ENCODE peak calls at places on chromosomes 6 and 20, in four cellular contexts. D, X, I and Y are unnamed samples.

GRCh38 chr6:136987526-136987925 is 57.2 kb downstream of the IL20RA start:
- DNase-seq in D (no peak), X (no peak), I (no peak), Y (no peak)

GRCh38 chr6:47092249-47092648 is 50.1 kb upstream of the ADGRF1 start:
- DNase-seq in D (no peak), X (no peak), I (no peak), Y (no peak)

GRCh38 chr6:134161036-134161435 is 108.6 kb upstream of the SLC2A12 start:
- DNase-seq in D (no peak), X (peak), I (no peak), Y (no peak)

GRCh38 chr20:57205625-57206219 is 60.7 kb downstream of the BMP7 start:
- DNase-seq in D (no peak), X (no peak), I (no peak), Y (no peak)

GRCh38 chr6:82263916-82264315 is 16.4 kb upstream of the IBTK start:
- DNase-seq in D (no peak), X (no peak), I (no peak), Y (no peak)

GRCh38 chr6:79687759-79688158 is 56.6 kb downstream of the SH3BGRL2 start:
- DNase-seq in D (no peak), X (no peak), I (peak), Y (peak)

GRCh38 chr20:36481380-36482043 is 59.8 kb upstream of the MYL9 start:
- DNase-seq in D (no peak), X (no peak), I (no peak), Y (no peak)

GRCh38 chr20:1935696-1936366 is 40.6 kb downstream of the SIRPA start:
- DNase-seq in D (no peak), X (no peak), I (no peak), Y (peak)

GRCh38 chr6:117906905-117907599 is at the start of gene SLC35F1:
- DNase-seq in D (no peak), X (peak), I (peak), Y (peak)

GRCh38 chr6:11317885-11318771 is 85.7 kb upstream of the NEDD9 start:
- DNase-seq in D (peak), X (peak), I (no peak), Y (no peak)

GRCh38 chr6:6697620-6698019 is 109.1 kb downstream of the LY86 start:
- DNase-seq in D (no peak), X (no peak), I (no peak), Y (no peak)

GRCh38 chr6:2534406-2535139 is 216.1 kb downstream of the MYLK4 start:
- DNase-seq in D (no peak), X (no peak), I (no peak), Y (no peak)

GRCh38 chr6:107820571-107821261 is 3.4 kb downstream of the SCML4 start:
- DNase-seq in D (peak), X (peak), I (peak), Y (peak)

GRCh38 chr20:32516985-32517873 is 67.9 kb downstream of the NOL4L start:
- DNase-seq in D (no peak), X (no peak), I (no peak), Y (no peak)

GRCh38 chr6:112639436-112639835 is 292.3 kb downstream of the RFPL4B start:
- DNase-seq in D (no peak), X (no peak), I (no peak), Y (no peak)

GRCh38 chr20:11015440-11015839 is 341.6 kb upstream of the JAG1 start:
- DNase-seq in D (no peak), X (no peak), I (no peak), Y (no peak)

GRCh38 chr6:3761989-3762270 is 10.4 kb upstream of the PXDC1 start:
- DNase-seq in D (no peak), X (no peak), I (no peak), Y (no peak)

GRCh38 chr6:16979677-16980076 is 122.2 kb upstream of the STMND1 start:
- DNase-seq in D (no peak), X (no peak), I (no peak), Y (no peak)

GRCh38 chr6:91029211-91029610 is 442.3 kb upstream of the MAP3K7 start:
- DNase-seq in D (no peak), X (no peak), I (no peak), Y (peak)

GRCh38 chr6:88532241-88532860 is 366.2 kb upstream of the CNR1 start:
- DNase-seq in D (no peak), X (no peak), I (no peak), Y (no peak)

GRCh38 chr20:3309226-3309625 is 70.2 kb upstream of the SLC4A11 start:
- DNase-seq in D (no peak), X (no peak), I (no peak), Y (no peak)

GRCh38 chr6:98574991-98575390 is 259.4 kb upstream of the POU3F2 start:
- DNase-seq in D (no peak), X (no peak), I (no peak), Y (no peak)

GRCh38 chr6:111874030-111874425 is 776 bp upstream of the FYN start:
- DNase-seq in D (peak), X (no peak), I (peak), Y (peak)

GRCh38 chr6:132471787-132472186 is 41.1 kb downstream of the STX7 start:
- DNase-seq in D (no peak), X (no peak), I (no peak), Y (peak)

GRCh38 chr20:39289316-39289715 is 327.2 kb downstream of the DHX35 start:
- DNase-seq in D (no peak), X (no peak), I (no peak), Y (no peak)

GRCh38 chr6:69693749-69694148 is 103.1 kb downstream of the LMBRD1 start:
- DNase-seq in D (no peak), X (no peak), I (no peak), Y (no peak)

GRCh38 chr20:3794701-3795420 is 1.2 kb upstream of the CDC25B start:
- DNase-seq in D (no peak), X (no peak), I (no peak), Y (no peak)

GRCh38 chr6:11224252-11224965 is 8.1 kb downstream of the NEDD9 start:
- DNase-seq in D (peak), X (no peak), I (no peak), Y (no peak)

GRCh38 chr20:8155229-8155628 is 23.2 kb downstream of the PLCB1 start:
- DNase-seq in D (no peak), X (no peak), I (no peak), Y (no peak)

GRCh38 chr6:56758553-56758952 is 115.9 kb upstream of the DST start:
- DNase-seq in D (no peak), X (no peak), I (no peak), Y (no peak)

GRCh38 chr6:137872071-137872470 is 5.0 kb downstream of the TNFAIP3 start:
- DNase-seq in D (no peak), X (no peak), I (no peak), Y (no peak)

GRCh38 chr6:142821860-142822259 is 123.1 kb downstream of the HIVEP2 start:
- DNase-seq in D (no peak), X (no peak), I (no peak), Y (no peak)

GRCh38 chr20:36861875-36862801 is 13.8 kb upstream of the TLDC2 start:
- DNase-seq in D (no peak), X (peak), I (peak), Y (peak)

GRCh38 chr6:84791233-84791632 is 26.8 kb upstream of the TBX18 start:
- DNase-seq in D (no peak), X (no peak), I (no peak), Y (no peak)

GRCh38 chr6:25017932-25018581 is 82.3 kb upstream of the RIPOR2 start:
- DNase-seq in D (peak), X (no peak), I (no peak), Y (no peak)

GRCh38 chr6:91132461-91132860 is 545.6 kb upstream of the MAP3K7 start:
- DNase-seq in D (no peak), X (no peak), I (no peak), Y (no peak)

GRCh38 chr20:50567860-50568548 is 57.8 kb downstream of the PTPN1 start:
- DNase-seq in D (no peak), X (no peak), I (no peak), Y (no peak)